ENCODE peak calls at places on chromosomes 2 and 18, in nine cellular contexts. R, C, V, Y, S, D, E, P and J are unnamed samples.
A peak's percentile ranks its signal among the peaks of the same experiment; 100 is the strongest.

GRCh38 chr2:54500404-54501147 is 44.4 kb downstream of the SPTBN1 start:
- ATAC-seq in V (no peak), S (no peak), E (no peak), R (peak; percentile 67), P (peak; percentile 77), C (peak; percentile 20), Y (no peak), D (no peak), J (no peak)

GRCh38 chr2:231751042-231751815 is 29.9 kb downstream of the PDE6D start:
- ATAC-seq in P (no peak), V (no peak), E (no peak), Y (no peak), R (no peak), S (no peak), D (no peak), C (no peak), J (no peak)

GRCh38 chr2:7707723-7708122 is 790.5 kb downstream of the RNF144A start:
- ATAC-seq in E (no peak), C (no peak), P (no peak), Y (no peak), D (no peak), R (no peak), V (no peak), S (no peak), J (no peak)

GRCh38 chr2:341017-341542 is 53.2 kb upstream of the ALKAL2 start:
- ATAC-seq in R (no peak), P (no peak), Y (no peak), E (no peak), V (no peak), S (no peak), C (no peak), D (no peak), J (no peak)

GRCh38 chr2:233081731-233082221 is 21.6 kb downstream of the INPP5D start:
- ATAC-seq in V (no peak), D (no peak), C (no peak), E (no peak), S (no peak), Y (no peak), P (no peak), R (no peak), J (no peak)

GRCh38 chr2:46239847-46240181 is 57.4 kb upstream of the EPAS1 start:
- ATAC-seq in Y (peak; percentile 97), V (peak; percentile 6), C (no peak), P (peak; percentile 69), S (no peak), R (no peak), E (peak; percentile 97), D (no peak), J (no peak)

GRCh38 chr2:85273732-85274731 is 53.8 kb downstream of the TGOLN2 start:
- ATAC-seq in R (peak; percentile 41), Y (no peak), S (no peak), C (no peak), V (no peak), P (peak; percentile 16), D (no peak), E (no peak), J (peak; percentile 44)

GRCh38 chr18:76621782-76622495 is 126.9 kb upstream of the ZNF516 start:
- ATAC-seq in V (peak; percentile 12), E (no peak), S (no peak), Y (no peak), D (no peak), R (no peak), C (no peak), P (no peak), J (no peak)

GRCh38 chr2:46248171-46248570 is 49.0 kb upstream of the EPAS1 start:
- ATAC-seq in V (no peak), Y (no peak), S (no peak), E (no peak), R (no peak), C (peak; percentile 77), P (no peak), D (no peak), J (no peak)

GRCh38 chr2:51256736-51257135 is 224.8 kb upstream of the NRXN1 start:
- ATAC-seq in C (no peak), V (no peak), D (no peak), R (no peak), E (no peak), P (no peak), Y (no peak), S (no peak), J (no peak)

GRCh38 chr18:76376668-76377358 is 118.2 kb downstream of the ZNF516 start:
- ATAC-seq in C (no peak), D (no peak), R (no peak), P (no peak), E (peak; percentile 43), Y (no peak), S (no peak), V (peak; percentile 62), J (no peak)

GRCh38 chr2:42851740-42852250 is 59.4 kb upstream of the HAAO start:
- ATAC-seq in S (no peak), E (no peak), D (no peak), Y (no peak), V (no peak), P (no peak), R (no peak), C (no peak), J (no peak)

GRCh38 chr2:239290618-239291504 is 110.0 kb downstream of the HDAC4 start:
- ATAC-seq in S (no peak), E (no peak), V (no peak), P (no peak), Y (no peak), C (peak; percentile 85), D (peak; percentile 84), R (peak; percentile 59), J (peak; percentile 91)

GRCh38 chr18:12973562-12974213 is 17.5 kb upstream of the CEP192 start:
- ATAC-seq in E (no peak), P (no peak), C (no peak), D (no peak), Y (no peak), V (no peak), R (no peak), S (no peak), J (no peak)

GRCh38 chr2:131567891-131568290 is 40.2 kb downstream of the CCDC74A start:
- ATAC-seq in S (no peak), D (no peak), V (no peak), C (no peak), Y (no peak), E (no peak), R (no peak), P (no peak), J (no peak)

GRCh38 chr2:227939271-227940027 is 68.0 kb downstream of the DAW1 start:
- ATAC-seq in E (no peak), C (peak; percentile 54), V (peak; percentile 66), D (peak; percentile 38), S (no peak), P (peak; percentile 59), R (no peak), Y (no peak), J (no peak)

GRCh38 chr2:99727199-99727598 is 237.4 kb upstream of the REV1 start:
- ATAC-seq in R (no peak), E (no peak), Y (no peak), V (no peak), P (no peak), S (no peak), C (no peak), D (no peak), J (no peak)

GRCh38 chr2:7429733-7430132 is 512.5 kb downstream of the RNF144A start:
- ATAC-seq in E (no peak), C (no peak), R (no peak), V (no peak), S (no peak), P (no peak), D (no peak), Y (no peak), J (no peak)

GRCh38 chr2:238203973-238204683 is 633 bp upstream of the ILKAP start:
- ATAC-seq in S (peak; percentile 4), R (peak; percentile 19), C (no peak), P (peak; percentile 13), E (peak; percentile 16), D (peak; percentile 33), V (no peak), Y (no peak), J (no peak)

GRCh38 chr2:19488009-19488691 is 129.7 kb upstream of the OSR1 start:
- ATAC-seq in D (no peak), V (no peak), C (no peak), P (no peak), S (no peak), E (no peak), R (no peak), Y (no peak), J (peak; percentile 88)

GRCh38 chr18:11579916-11580315 is 29.5 kb upstream of the SLC35G4 start:
- ATAC-seq in P (no peak), E (no peak), S (no peak), Y (no peak), R (no peak), C (no peak), V (no peak), D (no peak), J (no peak)

GRCh38 chr2:10400978-10401951 is 46.9 kb downstream of the ODC1 start:
- ATAC-seq in R (no peak), V (no peak), E (no peak), Y (no peak), S (no peak), C (peak; percentile 43), P (peak; percentile 35), D (no peak), J (no peak)

GRCh38 chr2:138814123-138814883 is 34.1 kb upstream of the NXPH2 start:
- ATAC-seq in D (no peak), P (no peak), C (no peak), S (no peak), V (peak; percentile 70), R (no peak), E (no peak), Y (no peak), J (no peak)

GRCh38 chr2:121731366-121731765 is 5.3 kb downstream of the NIFK start:
- ATAC-seq in D (no peak), P (no peak), Y (no peak), R (no peak), E (no peak), S (no peak), V (no peak), C (no peak), J (no peak)

GRCh38 chr2:130843321-130843985 is 6.7 kb downstream of the ARHGEF4 start:
- ATAC-seq in Y (no peak), D (no peak), E (no peak), C (no peak), V (no peak), S (no peak), R (no peak), P (no peak), J (no peak)

GRCh38 chr2:100407108-100407507 is 10.4 kb downstream of the CHST10 start:
- ATAC-seq in V (no peak), S (no peak), C (peak; percentile 66), E (no peak), Y (no peak), P (no peak), D (peak; percentile 45), R (no peak), J (no peak)